ENCODE peak calls at places on chromosome 2, in eight cellular contexts. E is psoas muscle, V is cardiac muscle cell, K is K562, M is endothelial cell of umbilical vein, U is PC-3, W is HepG2, Y is adrenal gland. D is an unnamed sample.

GRCh38 chr2:212912445-212913103 is 238.8 kb downstream of the IKZF2 start:
- DNase-seq in M (peak; percentile 87), W (peak; percentile 18), V (no peak), U (peak; percentile 92), E (no peak), K (no peak), Y (no peak), D (no peak)

GRCh38 chr2:144382848-144383247 is 137.1 kb downstream of the ZEB2 start:
- DNase-seq in E (no peak), K (no peak), W (no peak), U (no peak), Y (no peak), M (no peak), V (no peak), D (no peak)

GRCh38 chr2:60794271-60794863 is 38.3 kb downstream of the PAPOLG start:
- DNase-seq in K (peak; percentile 26), U (peak; percentile 45), Y (no peak), W (peak; percentile 16), V (no peak), E (no peak), M (peak; percentile 46), D (no peak)

GRCh38 chr2:191691016-191691725 is 13.2 kb downstream of the NABP1 start:
- DNase-seq in K (peak; percentile 51), U (peak; percentile 92), M (peak; percentile 91), W (peak; percentile 81), E (no peak), Y (peak; percentile 42), V (peak; percentile 64), D (no peak)

GRCh38 chr2:175679728-175680127 is 322.3 kb downstream of the LNPK start:
- DNase-seq in W (no peak), K (no peak), U (no peak), E (no peak), V (no peak), Y (no peak), M (no peak), D (no peak)

GRCh38 chr2:189096769-189097447 is 82.7 kb downstream of the COL5A2 start:
- DNase-seq in K (no peak), Y (no peak), M (peak; percentile 61), U (peak; percentile 88), E (no peak), V (peak; percentile 19), W (peak; percentile 47), D (no peak)

GRCh38 chr2:218024871-218025270 is 22.1 kb upstream of the TNS1 start:
- DNase-seq in U (no peak), M (no peak), E (no peak), V (no peak), K (no peak), Y (no peak), W (no peak), D (peak; percentile 1)

GRCh38 chr2:239275871-239276812 is 124.7 kb downstream of the HDAC4 start:
- DNase-seq in Y (peak; percentile 39), V (no peak), W (no peak), M (no peak), K (peak; percentile 48), E (peak; percentile 94), U (no peak), D (no peak)

GRCh38 chr2:122831644-122832043 is 1076.2 kb downstream of the TSN start:
- DNase-seq in K (no peak), U (peak; percentile 93), V (no peak), E (no peak), Y (no peak), M (no peak), W (no peak), D (no peak)

GRCh38 chr2:6960659-6961058 is 43.4 kb downstream of the RNF144A start:
- DNase-seq in W (no peak), Y (peak; percentile 51), E (no peak), M (peak; percentile 78), K (no peak), U (no peak), V (no peak), D (no peak)

DNA sequence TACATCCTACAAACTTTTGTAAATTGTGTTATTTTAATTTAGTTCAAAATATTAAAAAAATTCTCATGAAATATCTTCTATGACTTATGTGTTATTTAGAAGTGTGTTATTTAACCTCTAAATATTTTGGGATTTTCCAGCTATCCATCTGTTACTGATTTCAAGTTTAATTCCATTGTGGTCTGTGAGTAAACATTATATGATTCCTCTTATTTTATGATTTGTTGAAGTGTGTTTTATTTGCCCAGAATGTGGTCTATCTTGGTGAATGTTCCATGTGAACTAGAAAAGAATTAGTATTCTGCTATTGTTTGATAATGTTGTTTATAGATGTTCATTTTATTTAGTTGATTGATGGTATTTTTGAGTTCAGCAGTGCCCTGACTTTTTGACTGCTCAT is 136.0 kb downstream of the ZNF804A start:
- DNase-seq in K (no peak), U (no peak), V (no peak), E (no peak), W (no peak), M (no peak), Y (no peak), D (no peak)
- H3K27me3 ChIP-seq in K (no peaks in the 10 kb centered on the region), U (no peaks in the 10 kb centered on the region), V (no peaks in the 10 kb centered on the region), E (no peaks in the 10 kb centered on the region), W (no peaks in the 10 kb centered on the region), M (no peaks in the 10 kb centered on the region), Y (no peaks in the 10 kb centered on the region), D (no peaks in the 10 kb centered on the region)

DNA sequence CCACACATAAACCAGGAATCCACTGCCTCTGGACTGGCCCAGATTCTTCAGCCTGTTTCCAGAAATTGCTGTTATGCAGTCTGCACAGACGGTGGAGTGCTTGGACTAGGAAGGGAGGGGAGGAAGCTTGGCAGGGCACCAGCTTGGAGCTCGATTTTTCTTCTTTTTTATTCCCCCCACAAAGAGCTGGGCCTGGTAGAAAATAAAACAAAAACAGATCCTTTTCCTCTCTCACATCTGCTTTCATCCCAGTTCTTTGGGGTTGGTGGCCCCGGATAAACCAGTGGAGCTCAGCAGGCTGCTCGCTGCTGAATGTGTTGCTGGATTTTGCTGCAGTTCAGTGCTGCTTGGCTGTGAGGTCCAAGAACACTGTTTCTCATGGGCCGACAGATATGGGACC is 16.0 kb downstream of the LRRTM1 start:
- DNase-seq in V (peak; percentile 47), M (no peak), Y (no peak), E (no peak), W (no peak), U (no peak), K (no peak), D (peak; percentile 79)
- TF ChIP-seq CTCF in V (no peak), M (no peak), Y (no peak), E (no peak), W (no peak), U (no peak), K (peak; percentile 13), D (peak; percentile 60)

GRCh38 chr2:181895788-181896187 is 4.3 kb downstream of the ITPRID2 start:
- DNase-seq in E (no peak), U (no peak), Y (no peak), V (no peak), K (no peak), M (no peak), W (no peak), D (no peak)

GRCh38 chr2:181892795-181893435 is 1.4 kb downstream of the ITPRID2 start:
- DNase-seq in M (peak; percentile 86), U (peak; percentile 67), V (no peak), E (no peak), K (no peak), W (peak; percentile 69), Y (no peak), D (no peak)

GRCh38 chr2:181891966-181892794 is 650 bp downstream of the ITPRID2 start:
- DNase-seq in Y (peak; percentile 78), K (peak; percentile 59), E (peak; percentile 89), V (peak; percentile 72), W (peak; percentile 72), M (peak; percentile 82), U (peak; percentile 59), D (peak; percentile 54)

GRCh38 chr2:181896286-181896685 is 4.8 kb downstream of the ITPRID2 start:
- DNase-seq in E (no peak), Y (no peak), M (no peak), W (no peak), K (no peak), U (no peak), V (no peak), D (no peak)

DNA sequence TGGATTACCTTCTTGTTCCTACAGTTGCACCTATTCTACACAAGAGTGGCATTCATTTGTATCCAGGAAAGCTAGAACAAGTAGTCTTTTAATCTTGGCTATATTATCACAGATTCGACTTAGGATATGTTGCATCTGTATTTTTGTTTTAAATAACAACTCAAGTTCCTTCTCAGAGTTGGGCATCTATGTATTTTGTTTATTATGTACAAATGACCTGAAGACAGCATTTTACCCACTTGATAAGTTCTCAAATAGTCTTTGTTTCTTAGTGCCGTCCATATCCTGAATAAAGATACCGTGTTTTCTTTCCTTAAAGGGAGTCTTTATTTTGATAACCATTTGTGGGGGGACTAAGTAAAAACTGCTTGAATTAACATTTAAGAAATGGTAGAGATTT is 2.9 kb downstream of the ITPRID2 start:
- DNase-seq in U (no peak), M (peak; percentile 62), W (no peak), K (no peak), V (no peak), E (no peak), Y (no peak), D (no peak)
- H3K4me3 ChIP-seq in U (peak overlapping the region; percentile 84), M (peak overlapping the region; percentile 92), W (peak overlapping the region; percentile 80), K (peak overlapping the region; percentile 12), V (peak overlapping the region; percentile 8), E (peak overlapping the region; percentile 89), Y (no peak overlapping the region), D (peak overlapping the region; percentile 93)

GRCh38 chr2:20671036-20671735 is 4.2 kb downstream of the GDF7 start:
- DNase-seq in K (no peak), V (no peak), Y (no peak), E (no peak), M (no peak), W (no peak), U (no peak), D (no peak)

GRCh38 chr2:20672191-20672951 is 5.4 kb downstream of the GDF7 start:
- DNase-seq in U (no peak), E (no peak), V (no peak), M (no peak), Y (no peak), K (no peak), W (no peak), D (no peak)

GRCh38 chr2:20669609-20670314 is 2.8 kb downstream of the GDF7 start:
- DNase-seq in M (no peak), V (no peak), E (no peak), K (no peak), W (no peak), Y (no peak), U (no peak), D (no peak)

GRCh38 chr2:20670315-20671035 is 3.5 kb downstream of the GDF7 start:
- DNase-seq in E (no peak), W (no peak), Y (no peak), K (no peak), V (no peak), M (no peak), U (no peak), D (no peak)

GRCh38 chr2:20671736-20672080 is 4.8 kb downstream of the GDF7 start:
- DNase-seq in Y (no peak), K (no peak), U (no peak), M (no peak), E (no peak), V (no peak), W (no peak), D (no peak)
- H3K27me3 ChIP-seq in Y (peaks cover 47% of the 10 kb centered on the region), K (peaks cover 22% of the 10 kb centered on the region), U (peaks cover 15% of the 10 kb centered on the region), M (peaks cover 38% of the 10 kb centered on the region), E (peaks cover 74% of the 10 kb centered on the region), V (peaks cover 82% of the 10 kb centered on the region), W (no peaks in the 10 kb centered on the region), D (peaks cover 77% of the 10 kb centered on the region)

D was measured in dorsolateral prefrontal cortex.